ENCODE peak calls at places on chromosomes 2 and 18, in ten cellular contexts. One of them, this sample, is unnamed.

GRCh38 chr2:80238692-80239469 is 65.7 kb downstream of the LRRTM1 start:
- DNase-seq in nephron progenitor cell: peak
- DNase-seq in retinal pigment epithelial cell: no peak
- DNase-seq in spleen: no peak
- DNase-seq in AG04449: no peak
- DNase-seq in tibial nerve: peak
- DNase-seq in mammary epithelial cell: no peak
- DNase-seq in lower lobe of right lung: no peak
- DNase-seq in fibroblast of mammary gland: peak
- DNase-seq in WTC11: peak
- DNase-seq in this sample: peak

GRCh38 chr2:71578665-71579371 is 125.5 kb downstream of the DYSF start:
- DNase-seq in nephron progenitor cell: no peak
- DNase-seq in retinal pigment epithelial cell: no peak
- DNase-seq in spleen: no peak
- DNase-seq in AG04449: no peak
- DNase-seq in tibial nerve: peak
- DNase-seq in mammary epithelial cell: no peak
- DNase-seq in lower lobe of right lung: no peak
- DNase-seq in fibroblast of mammary gland: peak
- DNase-seq in WTC11: no peak
- DNase-seq in this sample: no peak

GRCh38 chr18:7684966-7685365 is 117.8 kb downstream of the PTPRM start:
- DNase-seq in nephron progenitor cell: no peak
- DNase-seq in retinal pigment epithelial cell: peak
- DNase-seq in spleen: no peak
- DNase-seq in AG04449: no peak
- DNase-seq in tibial nerve: no peak
- DNase-seq in mammary epithelial cell: peak
- DNase-seq in lower lobe of right lung: no peak
- DNase-seq in fibroblast of mammary gland: no peak
- DNase-seq in WTC11: no peak
- DNase-seq in this sample: no peak

GRCh38 chr2:79994161-79994560 is 310.4 kb downstream of the LRRTM1 start:
- DNase-seq in nephron progenitor cell: no peak
- DNase-seq in retinal pigment epithelial cell: no peak
- DNase-seq in spleen: no peak
- DNase-seq in AG04449: no peak
- DNase-seq in tibial nerve: no peak
- DNase-seq in mammary epithelial cell: no peak
- DNase-seq in lower lobe of right lung: no peak
- DNase-seq in fibroblast of mammary gland: peak
- DNase-seq in WTC11: no peak
- DNase-seq in this sample: no peak

GRCh38 chr2:224401641-224402342 is at the start of gene FAM124B:
- DNase-seq in nephron progenitor cell: no peak
- DNase-seq in retinal pigment epithelial cell: peak
- DNase-seq in spleen: peak
- DNase-seq in AG04449: no peak
- DNase-seq in tibial nerve: peak
- DNase-seq in mammary epithelial cell: no peak
- DNase-seq in lower lobe of right lung: peak
- DNase-seq in fibroblast of mammary gland: peak
- DNase-seq in WTC11: no peak
- DNase-seq in this sample: peak

GRCh38 chr2:74712223-74713053 is 58.4 kb downstream of the SEMA4F start:
- DNase-seq in nephron progenitor cell: no peak
- DNase-seq in retinal pigment epithelial cell: no peak
- DNase-seq in spleen: no peak
- DNase-seq in AG04449: no peak
- DNase-seq in tibial nerve: no peak
- DNase-seq in mammary epithelial cell: peak
- DNase-seq in lower lobe of right lung: no peak
- DNase-seq in fibroblast of mammary gland: no peak
- DNase-seq in WTC11: no peak
- DNase-seq in this sample: no peak

GRCh38 chr2:145040433-145040832 is 520.5 kb upstream of the ZEB2 start:
- DNase-seq in nephron progenitor cell: no peak
- DNase-seq in retinal pigment epithelial cell: no peak
- DNase-seq in spleen: no peak
- DNase-seq in AG04449: no peak
- DNase-seq in tibial nerve: no peak
- DNase-seq in mammary epithelial cell: no peak
- DNase-seq in lower lobe of right lung: no peak
- DNase-seq in fibroblast of mammary gland: no peak
- DNase-seq in WTC11: no peak
- DNase-seq in this sample: no peak

GRCh38 chr18:76492669-76493212 is 2.3 kb downstream of the ZNF516 start:
- DNase-seq in nephron progenitor cell: peak
- DNase-seq in retinal pigment epithelial cell: peak
- DNase-seq in spleen: peak
- DNase-seq in AG04449: peak
- DNase-seq in tibial nerve: peak
- DNase-seq in mammary epithelial cell: peak
- DNase-seq in lower lobe of right lung: peak
- DNase-seq in fibroblast of mammary gland: peak
- DNase-seq in WTC11: peak
- DNase-seq in this sample: peak

GRCh38 chr18:69717586-69717985 is 230.1 kb downstream of the CD226 start:
- DNase-seq in nephron progenitor cell: no peak
- DNase-seq in retinal pigment epithelial cell: no peak
- DNase-seq in spleen: no peak
- DNase-seq in AG04449: no peak
- DNase-seq in tibial nerve: no peak
- DNase-seq in mammary epithelial cell: no peak
- DNase-seq in lower lobe of right lung: no peak
- DNase-seq in fibroblast of mammary gland: no peak
- DNase-seq in WTC11: no peak
- DNase-seq in this sample: no peak

GRCh38 chr2:151984424-151984823 is 114.4 kb downstream of the CACNB4 start:
- DNase-seq in nephron progenitor cell: no peak
- DNase-seq in retinal pigment epithelial cell: no peak
- DNase-seq in spleen: no peak
- DNase-seq in AG04449: no peak
- DNase-seq in tibial nerve: no peak
- DNase-seq in mammary epithelial cell: no peak
- DNase-seq in lower lobe of right lung: no peak
- DNase-seq in fibroblast of mammary gland: no peak
- DNase-seq in WTC11: no peak
- DNase-seq in this sample: no peak

GRCh38 chr2:114543106-114543806 is 100.8 kb downstream of the DPP10 start:
- DNase-seq in nephron progenitor cell: peak
- DNase-seq in retinal pigment epithelial cell: no peak
- DNase-seq in spleen: no peak
- DNase-seq in AG04449: no peak
- DNase-seq in tibial nerve: peak
- DNase-seq in mammary epithelial cell: no peak
- DNase-seq in lower lobe of right lung: no peak
- DNase-seq in fibroblast of mammary gland: no peak
- DNase-seq in WTC11: no peak
- DNase-seq in this sample: no peak
- TF ChIP-seq CTCF in nephron progenitor cell: peak
- TF ChIP-seq CTCF in retinal pigment epithelial cell: no peak
- TF ChIP-seq CTCF in spleen: no peak
- TF ChIP-seq CTCF in AG04449: no peak
- TF ChIP-seq CTCF in tibial nerve: no peak
- TF ChIP-seq CTCF in mammary epithelial cell: no peak
- TF ChIP-seq CTCF in lower lobe of right lung: peak
- TF ChIP-seq CTCF in fibroblast of mammary gland: no peak
- TF ChIP-seq CTCF in WTC11: no peak
- TF ChIP-seq CTCF in this sample: no peak

DNA sequence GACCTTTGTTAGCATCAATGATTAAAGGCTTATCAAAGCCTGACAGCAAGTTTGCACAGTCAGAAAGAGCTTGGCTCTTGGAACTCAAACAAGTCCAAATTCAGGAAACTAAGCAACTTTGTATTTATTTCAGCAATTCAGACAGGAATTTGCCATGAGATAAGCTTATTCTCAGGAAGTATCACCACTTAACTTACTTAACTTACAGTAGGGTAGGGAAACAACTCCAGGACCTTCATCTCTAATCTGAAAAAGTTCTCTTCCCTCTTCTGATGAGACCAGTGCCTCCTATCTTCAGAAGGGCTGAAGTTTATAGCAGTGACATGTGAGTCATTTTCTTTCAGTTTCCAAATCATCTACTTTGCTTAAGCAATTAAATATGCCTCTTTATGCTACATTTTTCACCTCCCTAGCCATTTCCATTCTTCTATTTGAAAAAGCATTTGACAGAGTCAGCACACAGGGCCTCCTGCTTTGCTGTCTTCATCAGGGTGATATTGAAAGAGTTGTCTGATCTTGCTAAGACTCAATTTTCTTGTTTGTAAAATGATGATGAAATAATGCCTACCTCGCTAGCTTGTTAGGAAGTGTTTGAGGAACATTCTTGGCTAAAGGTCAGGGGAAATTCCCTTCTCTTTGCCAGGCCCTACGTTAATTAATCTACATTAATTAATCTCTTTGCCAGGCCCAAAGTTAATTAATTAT is 389.4 kb downstream of the RND3 start:
- DNase-seq in nephron progenitor cell: no peak
- DNase-seq in retinal pigment epithelial cell: peak
- DNase-seq in spleen: no peak
- DNase-seq in AG04449: no peak
- DNase-seq in tibial nerve: no peak
- DNase-seq in mammary epithelial cell: peak
- DNase-seq in lower lobe of right lung: no peak
- DNase-seq in fibroblast of mammary gland: peak
- DNase-seq in WTC11: no peak
- DNase-seq in this sample: no peak
- TF ChIP-seq CTCF in nephron progenitor cell: no peak
- TF ChIP-seq CTCF in retinal pigment epithelial cell: peak
- TF ChIP-seq CTCF in spleen: peak
- TF ChIP-seq CTCF in AG04449: peak
- TF ChIP-seq CTCF in tibial nerve: no peak
- TF ChIP-seq CTCF in mammary epithelial cell: peak
- TF ChIP-seq CTCF in lower lobe of right lung: no peak
- TF ChIP-seq CTCF in fibroblast of mammary gland: peak
- TF ChIP-seq CTCF in WTC11: no peak
- TF ChIP-seq CTCF in this sample: no peak

GRCh38 chr2:233977296-233977837 is 60.2 kb downstream of the TRPM8 start:
- DNase-seq in nephron progenitor cell: no peak
- DNase-seq in retinal pigment epithelial cell: no peak
- DNase-seq in spleen: no peak
- DNase-seq in AG04449: no peak
- DNase-seq in tibial nerve: no peak
- DNase-seq in mammary epithelial cell: no peak
- DNase-seq in lower lobe of right lung: no peak
- DNase-seq in fibroblast of mammary gland: no peak
- DNase-seq in WTC11: no peak
- DNase-seq in this sample: no peak

GRCh38 chr2:233979748-233980147 is 62.6 kb downstream of the TRPM8 start:
- DNase-seq in nephron progenitor cell: no peak
- DNase-seq in retinal pigment epithelial cell: peak
- DNase-seq in spleen: no peak
- DNase-seq in AG04449: no peak
- DNase-seq in tibial nerve: no peak
- DNase-seq in mammary epithelial cell: no peak
- DNase-seq in lower lobe of right lung: no peak
- DNase-seq in fibroblast of mammary gland: peak
- DNase-seq in WTC11: no peak
- DNase-seq in this sample: no peak

GRCh38 chr2:233974530-233975071 is 57.4 kb downstream of the TRPM8 start:
- DNase-seq in nephron progenitor cell: no peak
- DNase-seq in retinal pigment epithelial cell: peak
- DNase-seq in spleen: no peak
- DNase-seq in AG04449: peak
- DNase-seq in tibial nerve: peak
- DNase-seq in mammary epithelial cell: peak
- DNase-seq in lower lobe of right lung: no peak
- DNase-seq in fibroblast of mammary gland: peak
- DNase-seq in WTC11: no peak
- DNase-seq in this sample: no peak

GRCh38 chr2:233976087-233976486 is 58.9 kb downstream of the TRPM8 start:
- DNase-seq in nephron progenitor cell: no peak
- DNase-seq in retinal pigment epithelial cell: no peak
- DNase-seq in spleen: no peak
- DNase-seq in AG04449: no peak
- DNase-seq in tibial nerve: no peak
- DNase-seq in mammary epithelial cell: no peak
- DNase-seq in lower lobe of right lung: no peak
- DNase-seq in fibroblast of mammary gland: no peak
- DNase-seq in WTC11: no peak
- DNase-seq in this sample: no peak

GRCh38 chr2:233976690-233977294 is 59.6 kb downstream of the TRPM8 start:
- DNase-seq in nephron progenitor cell: peak
- DNase-seq in retinal pigment epithelial cell: peak
- DNase-seq in spleen: no peak
- DNase-seq in AG04449: peak
- DNase-seq in tibial nerve: no peak
- DNase-seq in mammary epithelial cell: peak
- DNase-seq in lower lobe of right lung: no peak
- DNase-seq in fibroblast of mammary gland: peak
- DNase-seq in WTC11: no peak
- DNase-seq in this sample: no peak
- TF ChIP-seq CTCF in nephron progenitor cell: peak
- TF ChIP-seq CTCF in retinal pigment epithelial cell: peak
- TF ChIP-seq CTCF in spleen: peak
- TF ChIP-seq CTCF in AG04449: peak
- TF ChIP-seq CTCF in tibial nerve: peak
- TF ChIP-seq CTCF in mammary epithelial cell: peak
- TF ChIP-seq CTCF in lower lobe of right lung: peak
- TF ChIP-seq CTCF in fibroblast of mammary gland: peak
- TF ChIP-seq CTCF in WTC11: no peak
- TF ChIP-seq CTCF in this sample: no peak

GRCh38 chr2:211344289-211344688 is 787.9 kb downstream of the CPS1 start:
- DNase-seq in nephron progenitor cell: no peak
- DNase-seq in retinal pigment epithelial cell: no peak
- DNase-seq in spleen: no peak
- DNase-seq in AG04449: no peak
- DNase-seq in tibial nerve: no peak
- DNase-seq in mammary epithelial cell: peak
- DNase-seq in lower lobe of right lung: no peak
- DNase-seq in fibroblast of mammary gland: no peak
- DNase-seq in WTC11: no peak
- DNase-seq in this sample: no peak

GRCh38 chr2:211349031-211349430 is 792.6 kb downstream of the CPS1 start:
- DNase-seq in nephron progenitor cell: no peak
- DNase-seq in retinal pigment epithelial cell: no peak
- DNase-seq in spleen: no peak
- DNase-seq in AG04449: no peak
- DNase-seq in tibial nerve: no peak
- DNase-seq in mammary epithelial cell: no peak
- DNase-seq in lower lobe of right lung: no peak
- DNase-seq in fibroblast of mammary gland: no peak
- DNase-seq in WTC11: no peak
- DNase-seq in this sample: no peak

GRCh38 chr2:211351998-211352397 is 795.6 kb downstream of the CPS1 start:
- DNase-seq in nephron progenitor cell: no peak
- DNase-seq in retinal pigment epithelial cell: peak
- DNase-seq in spleen: no peak
- DNase-seq in AG04449: no peak
- DNase-seq in tibial nerve: no peak
- DNase-seq in mammary epithelial cell: peak
- DNase-seq in lower lobe of right lung: no peak
- DNase-seq in fibroblast of mammary gland: no peak
- DNase-seq in WTC11: no peak
- DNase-seq in this sample: no peak

DNA sequence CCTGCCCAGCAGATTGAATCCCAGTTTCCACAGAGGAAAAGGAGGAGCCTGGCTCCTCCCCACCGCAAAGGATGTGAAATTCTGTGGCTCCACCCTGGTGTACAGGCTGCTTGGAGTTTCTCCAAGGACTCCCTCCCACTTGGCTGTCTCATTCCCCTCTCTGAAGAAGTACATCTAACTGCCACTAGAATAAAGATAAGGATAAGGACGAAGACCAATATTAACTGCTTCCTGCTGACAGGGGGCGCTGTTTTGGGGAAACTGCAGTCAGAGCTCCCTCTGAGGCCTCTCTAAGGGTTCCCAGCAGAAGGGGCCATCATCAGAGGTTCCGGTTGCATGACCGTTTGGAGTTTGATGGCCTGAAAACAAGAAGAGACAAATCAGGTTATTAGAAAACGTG is 790.9 kb downstream of the CPS1 start:
- DNase-seq in nephron progenitor cell: no peak
- DNase-seq in retinal pigment epithelial cell: no peak
- DNase-seq in spleen: no peak
- DNase-seq in AG04449: no peak
- DNase-seq in tibial nerve: no peak
- DNase-seq in mammary epithelial cell: no peak
- DNase-seq in lower lobe of right lung: no peak
- DNase-seq in fibroblast of mammary gland: no peak
- DNase-seq in WTC11: peak
- DNase-seq in this sample: no peak
- TF ChIP-seq CTCF in nephron progenitor cell: no peak
- TF ChIP-seq CTCF in retinal pigment epithelial cell: no peak
- TF ChIP-seq CTCF in spleen: no peak
- TF ChIP-seq CTCF in AG04449: no peak
- TF ChIP-seq CTCF in tibial nerve: no peak
- TF ChIP-seq CTCF in mammary epithelial cell: no peak
- TF ChIP-seq CTCF in lower lobe of right lung: no peak
- TF ChIP-seq CTCF in fibroblast of mammary gland: no peak
- TF ChIP-seq CTCF in WTC11: peak
- TF ChIP-seq CTCF in this sample: no peak